ENCODE peak calls at places on chromosomes 13 and 19, in five cellular contexts. V, O, C, A and P are unnamed samples.

GRCh38 chr19:6772028-6772865 is at the start of gene VAV1:
- DNase-seq in V (peak; percentile 66), A (peak; percentile 92), O (peak; percentile 51), C (peak; percentile 81), P (peak; percentile 48)

GRCh38 chr13:77457989-77458388 is 77.5 kb upstream of the SCEL start:
- DNase-seq in C (no peak), O (no peak), A (no peak), V (no peak), P (no peak)

GRCh38 chr13:113916330-113916815 is 52.5 kb upstream of the GAS6 start:
- DNase-seq in C (no peak), V (no peak), O (no peak), A (peak; percentile 39), P (no peak)

GRCh38 chr13:100459747-100460146 is 128.8 kb downstream of the GGACT start:
- DNase-seq in V (no peak), C (no peak), A (no peak), O (no peak), P (no peak)

GRCh38 chr19:50333235-50333736 is 4.1 kb upstream of the KCNC3 start:
- DNase-seq in A (peak; percentile 97), V (peak; percentile 70), O (peak; percentile 96), C (peak; percentile 82), P (peak; percentile 94)

GRCh38 chr19:1874554-1875185 is 10.6 kb downstream of the ABHD17A start:
- DNase-seq in O (no peak), C (no peak), A (no peak), V (no peak), P (no peak)

GRCh38 chr13:39273953-39274352 is 235.7 kb downstream of the NHLRC3 start:
- DNase-seq in A (no peak), V (no peak), C (no peak), O (no peak), P (no peak)

GRCh38 chr13:73025212-73026012 is 33.4 kb upstream of the KLF5 start:
- DNase-seq in A (no peak), C (no peak), O (no peak), V (no peak), P (no peak)

GRCh38 chr13:113627136-113627535 is 30.9 kb downstream of the ATP4B start:
- DNase-seq in V (no peak), A (no peak), C (no peak), O (no peak), P (no peak)

GRCh38 chr19:17863520-17864182 is 3.9 kb downstream of the RPL18A start:
- DNase-seq in C (no peak), V (no peak), A (no peak), O (no peak), P (no peak)

GRCh38 chr19:11261902-11262839 is at the start of gene DOCK6:
- DNase-seq in A (no peak), O (no peak), V (no peak), C (no peak), P (no peak)

GRCh38 chr19:17220207-17220758 is 5.1 kb downstream of the USE1 start:
- DNase-seq in V (no peak), C (no peak), A (no peak), O (no peak), P (no peak)

GRCh38 chr19:51294211-51294976 is 17.1 kb upstream of the IGLON5 start:
- DNase-seq in A (no peak), O (no peak), C (no peak), V (no peak), P (no peak)

GRCh38 chr19:1736916-1737315 is 16.4 kb upstream of the ONECUT3 start:
- DNase-seq in C (no peak), O (no peak), A (no peak), V (no peak), P (no peak)

GRCh38 chr19:28956421-28956820 is 256.5 kb downstream of the UQCRFS1 start:
- DNase-seq in V (no peak), O (no peak), C (no peak), A (no peak), P (no peak)

GRCh38 chr13:98443329-98443728 is 133.6 kb downstream of the STK24 start:
- DNase-seq in O (no peak), C (no peak), A (no peak), V (no peak), P (no peak)

GRCh38 chr19:42287826-42288107 is 14.2 kb upstream of the PRR19 start:
- DNase-seq in C (no peak), A (no peak), O (no peak), V (no peak), P (no peak)

GRCh38 chr19:6412111-6412999 is 12.3 kb downstream of the KHSRP start:
- DNase-seq in O (no peak), V (no peak), A (peak; percentile 59), C (peak; percentile 35), P (no peak)

GRCh38 chr13:112984954-112985802 is 16.2 kb downstream of the MCF2L start:
- DNase-seq in A (no peak), V (no peak), C (no peak), O (peak; percentile 53), P (no peak)

GRCh38 chr13:43516401-43516826 is 270.4 kb downstream of the ENOX1 start:
- DNase-seq in O (peak; percentile 41), A (no peak), V (no peak), C (no peak), P (no peak)

GRCh38 chr19:45468159-45468651 is 409 bp downstream of the FOSB start:
- DNase-seq in C (no peak), V (no peak), A (peak; percentile 73), O (no peak), P (no peak)

GRCh38 chr19:44718441-44719261 is 19.7 kb downstream of the CEACAM16 start:
- DNase-seq in O (peak; percentile 55), C (no peak), A (no peak), V (no peak), P (peak; percentile 27)

GRCh38 chr19:52923782-52924593 is 760 bp upstream of the ZNF888 start:
- DNase-seq in A (no peak), C (no peak), V (no peak), O (peak; percentile 44), P (no peak)

GRCh38 chr13:45799451-45799850 is 52.1 kb downstream of the SIAH3 start:
- DNase-seq in O (no peak), V (no peak), A (no peak), C (no peak), P (no peak)

GRCh38 chr13:22080832-22081231 is 410.0 kb downstream of the FGF9 start:
- DNase-seq in O (no peak), V (no peak), A (no peak), C (no peak), P (no peak)

GRCh38 chr13:23570099-23570926 is at the start of gene TNFRSF19:
- DNase-seq in O (peak; percentile 43), C (no peak), A (no peak), V (no peak), P (no peak)

GRCh38 chr19:30231408-30232318 is 140.5 kb upstream of the ZNF536 start:
- DNase-seq in O (no peak), V (no peak), A (no peak), C (no peak), P (no peak)

GRCh38 chr19:48970139-48970766 is 5.1 kb downstream of the FTL start:
- DNase-seq in V (no peak), C (no peak), O (no peak), A (no peak), P (no peak)

GRCh38 chr13:86882107-86882506 is 789.1 kb upstream of the SLITRK5 start:
- DNase-seq in A (no peak), O (no peak), V (no peak), C (no peak), P (no peak)

GRCh38 chr19:3360494-3361383 is 5.6 kb upstream of the NFIC start:
- DNase-seq in A (peak; percentile 64), O (peak; percentile 75), C (peak; percentile 70), V (peak; percentile 59), P (peak; percentile 79)

GRCh38 chr13:92187378-92187989 is 789.1 kb downstream of the GPC5 start:
- DNase-seq in V (no peak), A (no peak), O (peak; percentile 42), C (no peak), P (peak; percentile 25)

GRCh38 chr19:10290876-10291553 is 1.3 kb downstream of the ICAM5 start:
- DNase-seq in O (no peak), A (peak; percentile 73), C (no peak), V (no peak), P (no peak)

GRCh38 chr19:7831452-7831851 is 1.4 kb downstream of the EVI5L start:
- DNase-seq in C (no peak), O (peak; percentile 76), V (no peak), A (no peak), P (peak; percentile 67)

GRCh38 chr19:517721-518136 is 10.4 kb downstream of the TPGS1 start:
- DNase-seq in V (no peak), O (no peak), A (no peak), C (no peak), P (no peak)